ENCODE peak calls at places on chromosomes 5 and 9, in seven cellular contexts. I is tibial nerve, M is esophagus muscularis mucosa, V is ovary, A is GM12878, B is K562, X is sigmoid colon. T is an unnamed sample. For H3K36me3 and H3K4me1, the result is how much of the 10 kb centered on the place peaks cover.

GRCh38 chr5:122849746-122850145 is 4.3 kb downstream of the SNX24 start:
- DNase-seq in A (no peak), I (no peak), X (no peak), V (no peak), B (no peak), M (no peak), T (no peak)

GRCh38 chr9:136053757-136054142 is 41.3 kb downstream of the NACC2 start:
- DNase-seq in A (no peak), V (no peak), X (peak), B (no peak), M (no peak), I (no peak), T (no peak)

GRCh38 chr5:116476903-116477537 is 97.6 kb downstream of the SEMA6A start:
- DNase-seq in X (no peak), I (no peak), A (no peak), V (no peak), B (no peak), M (no peak), T (no peak)

GRCh38 chr5:77333451-77334123 is 123.1 kb downstream of the PDE8B start:
- DNase-seq in B (no peak), V (no peak), M (no peak), X (peak), A (no peak), I (no peak), T (no peak)

GRCh38 chr9:114177423-114178064 is 22.2 kb downstream of the COL27A1 start:
- DNase-seq in X (no peak), A (no peak), B (no peak), M (no peak), I (no peak), V (no peak), T (no peak)

GRCh38 chr9:96688215-96688614 is 33.1 kb upstream of the PRXL2C start:
- DNase-seq in I (no peak), M (no peak), V (no peak), X (no peak), B (no peak), A (no peak), T (no peak)

GRCh38 chr5:154191467-154192261 is 1.1 kb downstream of the GALNT10 start:
- DNase-seq in V (no peak), I (no peak), M (no peak), X (no peak), A (no peak), B (no peak), T (no peak)

GRCh38 chr5:115389799-115390382 is 93.4 kb upstream of the CCDC112 start:
- DNase-seq in I (no peak), V (no peak), X (no peak), M (peak), A (no peak), B (no peak), T (no peak)

GRCh38 chr9:106869458-106869857 is 6.5 kb downstream of the ZNF462 start:
- DNase-seq in A (no peak), X (peak), V (no peak), I (no peak), B (no peak), M (no peak), T (no peak)

GRCh38 chr5:129460121-129460950 is at the start of gene ADAMTS19:
- DNase-seq in B (no peak), V (peak), I (no peak), A (no peak), X (no peak), M (no peak), T (no peak)

GRCh38 chr5:173011602-173012001 is 28.0 kb downstream of the ATP6V0E1 start:
- DNase-seq in V (no peak), B (no peak), M (no peak), A (no peak), I (no peak), X (no peak), T (no peak)

GRCh38 chr5:9698125-9698848 is 68.1 kb upstream of the TAS2R1 start:
- DNase-seq in X (no peak), M (no peak), A (no peak), I (no peak), V (no peak), B (no peak), T (no peak)

GRCh38 chr9:115367780-115368179 is 249.8 kb upstream of the TNC start:
- DNase-seq in X (no peak), B (no peak), I (no peak), A (no peak), V (no peak), M (no peak), T (no peak)

DNA sequence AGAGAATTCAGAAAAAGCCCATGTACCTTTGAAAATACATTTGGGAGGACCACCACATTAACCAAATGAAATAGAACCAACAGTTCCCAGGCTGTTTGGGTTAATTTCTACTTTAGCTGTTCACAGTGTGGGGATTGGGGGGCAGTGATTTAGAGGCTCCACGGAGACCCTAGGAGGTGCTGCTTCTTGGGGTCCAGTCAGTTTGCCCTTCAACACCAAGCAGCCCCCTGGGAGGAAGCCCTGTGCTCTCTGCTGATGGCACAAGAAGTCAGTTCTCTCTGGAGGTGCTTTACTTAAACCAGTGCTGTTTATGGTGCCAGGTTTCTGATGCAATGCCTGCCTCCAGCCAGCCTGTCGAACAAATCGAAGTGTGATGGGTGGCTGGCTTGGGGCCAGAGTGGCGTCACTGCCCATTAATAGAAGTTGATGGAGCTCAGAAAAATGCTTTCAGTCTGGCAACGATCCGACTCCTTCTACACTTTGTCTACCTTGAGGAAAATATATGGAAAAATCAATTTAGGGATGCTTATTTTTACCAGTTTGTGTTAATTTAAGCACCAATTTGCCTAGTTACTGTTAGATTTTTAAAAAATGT is 134.0 kb downstream of the SNX18 start:
- DNase-seq in B (no peak), M (no peak), V (no peak), X (peak), I (peak), A (no peak), T (peak)
- TF ChIP-seq EP300 in B (no peak), M (no peak), V (no peak), X (no peak), I (peak), A (no peak), T (no peak)

DNA sequence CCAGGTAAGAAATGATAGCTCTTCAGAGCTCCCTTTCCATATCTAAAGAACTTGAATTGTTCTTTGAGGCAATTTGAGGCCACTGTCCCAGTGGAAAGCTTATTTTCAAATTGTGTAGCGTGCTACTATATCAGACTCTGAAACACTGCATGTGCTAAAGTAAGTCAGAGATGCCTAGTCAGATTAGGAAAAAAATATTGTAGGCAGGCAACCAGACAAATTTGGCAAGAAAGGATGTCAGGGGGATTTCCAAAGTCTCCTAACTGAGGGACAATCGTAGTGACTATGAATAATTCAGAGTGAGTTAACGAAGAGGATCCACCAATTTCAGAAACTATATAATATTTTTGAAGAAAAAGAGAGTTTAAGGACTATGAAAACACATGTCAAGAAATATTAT is 273.7 kb upstream of the PTGER4 start:
- DNase-seq in M (no peak), A (no peak), X (no peak), I (no peak), V (no peak), B (no peak), T (no peak)
- H3K36me3 ChIP-seq in M (under half), A (under half), X (under half), I (under half), V (under half), B (under half), T (under half)

GRCh38 chr5:1795931-1796330 is 3.7 kb downstream of the MRPL36 start:
- DNase-seq in X (no peak), V (no peak), I (no peak), M (no peak), A (no peak), B (no peak), T (peak)

GRCh38 chr5:1793966-1794895 is 5.4 kb downstream of the MRPL36 start:
- DNase-seq in M (no peak), A (no peak), V (no peak), X (peak), B (no peak), I (no peak), T (peak)

GRCh38 chr5:1793301-1793740 is 6.3 kb downstream of the MRPL36 start:
- DNase-seq in V (no peak), X (peak), B (no peak), M (no peak), A (no peak), I (no peak), T (peak)

GRCh38 chr5:1795506-1795905 is 4.1 kb downstream of the MRPL36 start:
- DNase-seq in M (no peak), B (no peak), V (no peak), A (no peak), I (no peak), X (peak), T (peak)

DNA sequence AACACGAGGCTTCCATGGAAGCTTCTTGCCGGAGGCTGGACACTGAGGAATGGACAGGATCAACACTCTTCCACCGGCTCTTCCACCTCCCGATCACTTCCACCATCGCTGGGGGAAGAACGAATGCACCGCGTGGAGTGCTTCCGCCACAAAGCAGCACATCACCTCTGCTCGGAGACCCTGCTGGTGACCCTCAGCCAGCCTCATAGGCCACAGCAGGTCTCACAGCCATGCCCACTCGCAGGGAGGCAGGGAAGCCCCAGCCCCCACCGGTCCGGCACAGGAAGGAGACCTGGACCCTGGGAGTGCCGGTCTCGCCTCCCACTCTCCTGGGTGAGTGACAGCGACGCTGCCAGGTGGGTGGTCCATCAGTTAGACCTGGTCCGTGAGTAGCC is 4.7 kb downstream of the MRPL36 start:
- DNase-seq in X (peak), M (no peak), A (no peak), I (no peak), V (no peak), B (no peak), T (peak)
- H3K4me1 ChIP-seq in X (under half), M (under half), A (under half), I (under half), V (under half), B (under half), T (under half)

GRCh38 chr5:151739939-151740335 is 18.5 kb downstream of the ATOX1 start:
- DNase-seq in X (no peak), A (no peak), I (no peak), B (no peak), M (no peak), V (no peak), T (no peak)
- TF ChIP-seq EP300 in X (no peak), A (no peak), I (peak), B (no peak), M (no peak), V (no peak), T (no peak)

DNA sequence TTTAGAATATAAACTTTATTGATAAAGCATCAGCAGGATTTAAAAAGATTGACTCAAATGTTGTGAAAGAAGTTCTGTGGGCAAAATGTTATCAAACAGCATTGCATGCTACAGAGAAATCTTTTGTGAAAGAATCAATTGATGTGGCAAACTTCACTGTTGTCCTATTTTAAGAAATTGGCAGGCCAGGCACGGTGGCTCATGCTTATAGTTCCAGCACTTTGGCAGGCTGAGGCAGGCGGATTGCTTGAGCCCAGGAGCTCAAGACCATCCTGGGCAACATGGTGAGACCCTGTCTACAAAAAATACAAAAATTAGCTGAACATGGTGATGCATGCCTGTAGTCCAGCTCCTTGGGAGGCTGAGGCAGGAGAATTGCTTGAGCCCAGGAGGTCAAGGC is 17.4 kb downstream of the ZBTB43 start:
- DNase-seq in M (no peak), I (no peak), A (no peak), X (no peak), V (no peak), B (no peak), T (no peak)
- H3K36me3 ChIP-seq in M (under half), I (under half), A (under half), X (under half), V (under half), B (under half), T (under half)

GRCh38 chr5:132499440-132500243 is 9.1 kb upstream of the IRF1 start:
- DNase-seq in X (no peak), V (no peak), M (peak), A (no peak), B (no peak), I (peak), T (no peak)
- H3K4me1 ChIP-seq in X (under half), V (under half), M (half or more), A (under half), B (half or more), I (under half), T (under half)

DNA sequence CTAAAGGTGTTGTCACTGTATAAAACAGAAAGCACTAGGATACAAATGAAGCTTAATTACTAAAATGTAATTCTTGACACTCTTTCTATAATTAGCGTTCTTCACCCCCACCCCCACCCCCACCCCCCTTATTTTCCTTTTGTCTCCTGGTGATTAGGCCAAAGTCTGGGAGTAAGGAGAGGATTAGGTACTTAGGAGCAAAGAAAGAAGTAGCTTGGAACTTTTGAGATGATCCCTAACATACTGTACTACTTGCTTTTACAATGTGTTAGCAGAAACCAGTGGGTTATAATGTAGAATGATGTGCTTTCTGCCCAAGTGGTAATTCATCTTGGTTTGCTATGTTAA is 43.8 kb downstream of the NDFIP1 start:
- DNase-seq in I (no peak), M (no peak), A (no peak), V (no peak), X (no peak), B (peak), T (no peak)
- TF ChIP-seq EP300 in I (no peak), M (no peak), A (no peak), V (no peak), X (no peak), B (no peak), T (no peak)

GRCh38 chr5:66450988-66451387 is 145.2 kb upstream of the MAST4 start:
- DNase-seq in A (no peak), B (no peak), X (no peak), M (no peak), I (no peak), V (no peak), T (no peak)
- H3K36me3 ChIP-seq in A (under half), B (under half), X (under half), M (under half), I (under half), V (under half), T (under half)

DNA sequence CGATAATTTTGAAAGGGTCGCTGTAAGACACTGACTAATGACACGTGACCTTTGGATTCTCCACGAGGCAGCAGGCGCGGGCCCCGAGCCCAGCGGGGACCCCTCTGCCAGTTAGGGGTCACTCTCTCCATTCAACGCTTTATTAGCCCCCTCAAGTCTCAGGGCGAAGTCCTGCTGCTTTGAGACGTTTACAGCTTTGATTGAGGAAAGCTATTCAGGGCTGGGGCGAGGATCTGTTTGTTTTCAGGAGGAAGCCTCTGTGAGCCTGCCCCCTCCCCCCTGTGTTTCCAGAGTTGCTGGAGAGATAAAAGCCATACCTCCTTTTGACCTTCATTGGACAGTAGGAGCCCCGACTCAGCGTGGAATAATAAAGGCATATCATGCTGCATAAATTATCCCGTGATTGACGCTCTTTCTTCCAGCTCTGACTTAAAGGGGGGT is 31.4 kb upstream of the MSX2 start:
- DNase-seq in I (no peak), V (no peak), A (no peak), M (no peak), B (no peak), X (no peak), T (no peak)
- H3K4me1 ChIP-seq in I (under half), V (under half), A (under half), M (under half), B (under half), X (under half), T (under half)

T was measured in suprapubic skin.